ENCODE peak calls at places on chromosomes 16 and 17, in six cellular contexts. Z, P, D, E, K and M are unnamed samples.

GRCh38 chr17:4599505-4600281 is 15.4 kb downstream of the SMTNL2 start:
- DNase-seq in K (no peak), E (no peak), D (peak), P (no peak), Z (peak), M (no peak)

GRCh38 chr16:57007050-57007449 is 17.7 kb downstream of the NLRC5 start:
- DNase-seq in E (no peak), K (no peak), P (no peak), D (no peak), Z (no peak), M (no peak)

GRCh38 chr17:57085448-57086068 is 512 bp downstream of the AKAP1 start:
- DNase-seq in E (peak), Z (peak), D (peak), K (peak), P (peak), M (no peak)

GRCh38 chr17:50909765-50910661 is 43.9 kb upstream of the TOB1 start:
- DNase-seq in K (no peak), E (no peak), D (no peak), Z (no peak), P (no peak), M (no peak)

GRCh38 chr16:67431077-67431804 is at the start of gene HSD11B2:
- DNase-seq in E (no peak), K (peak), P (peak), D (no peak), Z (peak), M (peak)

GRCh38 chr16:55294947-55295346 is 29.1 kb upstream of the IRX6 start:
- DNase-seq in Z (no peak), P (no peak), E (no peak), K (no peak), D (peak), M (no peak)

GRCh38 chr16:6484931-6485330 is 847.7 kb upstream of the RBFOX1 start:
- DNase-seq in D (no peak), P (no peak), Z (no peak), K (no peak), E (no peak), M (no peak)

GRCh38 chr17:28675485-28675884 is 13.5 kb downstream of the SUPT6H start:
- DNase-seq in P (no peak), K (no peak), E (no peak), D (no peak), Z (no peak), M (no peak)

GRCh38 chr17:56108811-56109284 is 44.4 kb upstream of the ANKFN1 start:
- DNase-seq in E (no peak), K (no peak), P (no peak), Z (no peak), D (no peak), M (no peak)

GRCh38 chr17:32441886-32442285 is 2.4 kb upstream of the PSMD11 start:
- DNase-seq in P (no peak), E (no peak), K (no peak), D (no peak), Z (no peak), M (no peak)

GRCh38 chr17:31216053-31216751 is 80.8 kb downstream of the OMG start:
- DNase-seq in D (no peak), P (no peak), K (no peak), E (peak), Z (no peak), M (no peak)

GRCh38 chr16:89352091-89352681 is 134.7 kb downstream of the ZNF778 start:
- DNase-seq in K (peak), Z (no peak), P (no peak), D (no peak), E (no peak), M (no peak)

GRCh38 chr17:47807421-47807820 is 14.2 kb downstream of the OSBPL7 start:
- DNase-seq in E (no peak), D (no peak), K (no peak), P (peak), Z (no peak), M (no peak)

GRCh38 chr16:50826797-50827316 is 85.0 kb downstream of the CYLD start:
- DNase-seq in P (no peak), Z (no peak), K (no peak), E (no peak), D (no peak), M (no peak)

GRCh38 chr17:64223283-64223682 is 39.8 kb downstream of the TEX2 start:
- DNase-seq in Z (no peak), P (no peak), D (no peak), K (no peak), E (no peak), M (no peak)

GRCh38 chr17:18254888-18255649 is 3.5 kb downstream of the FLII start:
- DNase-seq in Z (no peak), P (no peak), E (no peak), D (no peak), K (no peak), M (no peak)

GRCh38 chr17:67902531-67903231 is 77.4 kb downstream of the BPTF start:
- DNase-seq in P (no peak), Z (no peak), D (no peak), E (no peak), K (no peak), M (no peak)

GRCh38 chr17:19237389-19238166 is 412 bp downstream of the EPN2 start:
- DNase-seq in E (no peak), K (peak), Z (peak), D (peak), P (peak), M (peak)

GRCh38 chr16:53043462-53043861 is 9.2 kb downstream of the CHD9NB start:
- DNase-seq in K (no peak), E (no peak), P (no peak), Z (no peak), D (peak), M (peak)

GRCh38 chr17:40015005-40015997 is at the start of gene CSF3:
- DNase-seq in Z (no peak), E (no peak), D (peak), P (peak), K (no peak), M (no peak)

GRCh38 chr17:7438050-7438614 is 1.2 kb upstream of the FGF11 start:
- DNase-seq in E (peak), P (peak), K (peak), D (peak), Z (peak), M (peak)

GRCh38 chr17:15264542-15264941 is 584 bp downstream of the PMP22 start:
- DNase-seq in D (peak), E (no peak), K (peak), Z (no peak), P (peak), M (peak)

GRCh38 chr16:29857133-29857760 is 5.8 kb downstream of the CDIPT start:
- DNase-seq in P (no peak), D (no peak), K (no peak), Z (no peak), E (no peak), M (no peak)

GRCh38 chr17:28907709-28908475 is 5.0 kb upstream of the DHRS13 start:
- DNase-seq in Z (no peak), P (no peak), E (no peak), D (no peak), K (no peak), M (no peak)

GRCh38 chr16:89828870-89829629 is 775 bp downstream of the SPIRE2 start:
- DNase-seq in P (no peak), Z (no peak), E (no peak), D (no peak), K (no peak), M (no peak)

GRCh38 chr16:21184834-21185233 is 26.4 kb downstream of the LDAF1 start:
- DNase-seq in P (no peak), Z (no peak), E (no peak), D (no peak), K (no peak), M (no peak)

GRCh38 chr16:50197582-50197981 is 44.5 kb downstream of the TENT4B start:
- DNase-seq in Z (no peak), K (no peak), P (no peak), D (no peak), E (peak), M (no peak)

GRCh38 chr16:55543470-55543869 is 23.0 kb upstream of the CAPNS2 start:
- DNase-seq in P (no peak), K (no peak), E (no peak), D (no peak), Z (no peak), M (no peak)

GRCh38 chr17:78442648-78443128 is 64.2 kb downstream of the PGS1 start:
- DNase-seq in Z (peak), P (peak), K (no peak), D (peak), E (no peak), M (no peak)

GRCh38 chr16:4180511-4180910 is 61.4 kb downstream of the SRL start:
- DNase-seq in D (no peak), K (no peak), E (no peak), Z (no peak), P (no peak), M (no peak)

GRCh38 chr16:12027091-12027490 is 50.6 kb downstream of the SNX29 start:
- DNase-seq in D (no peak), P (no peak), E (peak), K (no peak), Z (no peak), M (peak)

GRCh38 chr17:82698065-82698973 is at the start of gene RAB40B:
- DNase-seq in Z (peak), P (peak), D (peak), E (peak), K (peak), M (peak)

GRCh38 chr17:38578229-38578628 is 27.5 kb downstream of the SRCIN1 start:
- DNase-seq in K (no peak), P (no peak), E (no peak), D (no peak), Z (no peak), M (no peak)

GRCh38 chr17:63830904-63831491 is 3.5 kb upstream of the FTSJ3 start:
- DNase-seq in E (no peak), Z (no peak), D (no peak), K (no peak), P (no peak), M (no peak)

GRCh38 chr16:89829630-89830437 is 1.6 kb downstream of the SPIRE2 start:
- DNase-seq in Z (no peak), E (no peak), P (no peak), D (peak), K (no peak), M (no peak)

GRCh38 chr16:7532534-7532933 is 199.9 kb downstream of the RBFOX1 start:
- DNase-seq in E (no peak), K (no peak), D (no peak), Z (no peak), P (no peak), M (no peak)

GRCh38 chr17:2967515-2967914 is 95.9 kb downstream of the OR1D5 start:
- DNase-seq in Z (no peak), K (no peak), E (no peak), D (no peak), P (no peak), M (no peak)

GRCh38 chr17:42358434-42358833 is 29.8 kb downstream of the STAT3 start:
- DNase-seq in E (no peak), D (no peak), P (no peak), Z (no peak), K (no peak), M (no peak)

GRCh38 chr17:1511756-1512321 is 4.6 kb downstream of the INPP5K start:
- DNase-seq in Z (peak), P (peak), K (no peak), D (peak), E (no peak), M (peak)

GRCh38 chr16:3084969-3085670 is 14.0 kb downstream of the ZSCAN10 start:
- DNase-seq in D (no peak), E (no peak), K (no peak), Z (no peak), P (no peak), M (no peak)

GRCh38 chr16:3087836-3088235 is 11.3 kb downstream of the ZSCAN10 start:
- DNase-seq in E (no peak), P (no peak), Z (no peak), K (no peak), D (peak), M (no peak)

GRCh38 chr16:3085868-3086595 is 13.1 kb downstream of the ZSCAN10 start:
- DNase-seq in P (no peak), Z (no peak), K (no peak), E (no peak), D (no peak), M (no peak)

GRCh38 chr16:3087243-3087791 is 11.8 kb downstream of the ZSCAN10 start:
- DNase-seq in K (no peak), P (no peak), Z (no peak), E (no peak), D (peak), M (no peak)

GRCh38 chr16:3086596-3087242 is 12.4 kb downstream of the ZSCAN10 start:
- DNase-seq in E (no peak), D (no peak), P (no peak), K (no peak), Z (no peak), M (no peak)
- H3K27ac ChIP-seq in E (no peak), D (peak), P (peak), K (no peak), Z (peak), M (no peak)

DNA sequence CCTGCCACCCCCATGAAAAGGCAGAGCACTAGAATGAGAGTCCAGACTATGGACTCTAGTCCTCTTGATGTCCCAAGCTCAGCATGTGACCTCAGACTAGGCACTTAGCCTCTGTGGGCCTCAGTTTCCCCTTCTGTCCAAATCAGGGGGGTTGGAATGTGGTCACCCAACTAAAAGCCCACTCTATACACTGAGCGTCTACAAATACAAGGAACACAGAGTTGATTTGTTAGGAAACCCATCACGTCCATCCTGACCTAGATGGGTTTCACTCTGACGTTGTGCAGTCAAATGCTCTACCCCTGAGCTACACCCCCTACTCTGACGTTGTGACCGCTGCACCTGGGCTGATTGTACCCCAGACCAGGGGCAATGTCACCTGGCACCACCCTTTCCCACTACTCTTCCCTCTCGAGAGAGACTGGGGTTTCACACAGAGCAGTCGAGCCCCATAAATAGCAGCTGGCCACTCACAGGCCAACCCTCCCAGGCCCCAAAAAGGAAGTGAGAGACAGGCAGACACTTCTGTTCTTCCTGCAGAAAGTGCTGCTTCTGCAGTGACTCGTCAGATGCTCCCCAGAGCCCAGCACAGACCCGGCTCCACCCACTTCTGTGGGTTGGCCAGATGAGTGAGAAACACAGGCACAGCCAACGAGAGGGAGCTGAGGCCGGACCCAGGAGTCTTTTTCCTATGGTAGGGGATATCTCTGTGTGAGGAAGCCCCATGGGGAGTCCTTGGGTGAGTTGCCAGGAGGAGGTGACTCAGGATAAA is 16.1 kb upstream of the TNFRSF13B start:
- DNase-seq in Z (peak), K (no peak), P (peak), D (peak), E (peak), M (no peak)
- H3K27ac ChIP-seq in Z (no peak), K (no peak), P (peak), D (peak), E (peak), M (no peak)

DNA sequence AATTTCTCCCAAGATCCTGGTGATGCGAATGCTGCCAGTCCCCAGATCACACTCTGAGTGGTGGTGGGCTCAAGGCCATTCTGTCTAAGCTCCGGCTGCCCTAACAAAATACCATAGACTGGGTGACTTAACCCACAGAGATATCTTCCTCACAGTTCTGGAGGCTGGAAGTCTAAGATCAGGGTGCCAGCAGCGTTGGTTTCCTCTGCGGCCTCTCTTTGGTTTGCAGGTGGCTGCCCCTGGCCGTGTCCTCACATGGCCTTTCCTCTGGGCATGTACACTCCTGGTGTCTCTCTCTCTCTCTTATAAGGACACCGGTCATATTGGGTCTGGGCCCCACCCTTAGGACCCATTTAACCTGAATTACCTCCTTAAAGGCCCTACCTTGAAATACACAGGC is 89.9 kb downstream of the CRISPLD2 start:
- DNase-seq in E (no peak), D (no peak), K (no peak), Z (no peak), P (no peak), M (no peak)
- H3K27ac ChIP-seq in E (no peak), D (no peak), K (no peak), Z (no peak), P (no peak), M (peak)

GRCh38 chr17:49846938-49847712 is 744 bp downstream of the TAC4 start:
- DNase-seq in P (no peak), Z (no peak), D (no peak), E (no peak), K (no peak), M (no peak)

GRCh38 chr17:49849711-49850610 is 2.1 kb upstream of the TAC4 start:
- DNase-seq in Z (no peak), K (no peak), E (no peak), D (no peak), P (no peak), M (no peak)

GRCh38 chr17:49848019-49848473 is at the start of gene TAC4:
- DNase-seq in E (no peak), K (no peak), D (no peak), P (no peak), Z (no peak), M (no peak)

GRCh38 chr17:49850772-49851386 is 3.0 kb upstream of the TAC4 start:
- DNase-seq in E (no peak), K (peak), P (no peak), D (peak), Z (no peak), M (no peak)

GRCh38 chr17:49848739-49849138 is 870 bp upstream of the TAC4 start:
- DNase-seq in Z (no peak), P (no peak), K (no peak), E (no peak), D (no peak), M (no peak)
- H3K27ac ChIP-seq in Z (no peak), P (no peak), K (no peak), E (no peak), D (no peak), M (no peak)

GRCh38 chr16:1317479-1318267 is 8.2 kb downstream of the UBE2I start:
- DNase-seq in E (no peak), K (no peak), D (no peak), P (no peak), Z (no peak), M (no peak)
- H3K27ac ChIP-seq in E (no peak), K (no peak), D (no peak), P (no peak), Z (no peak), M (no peak)

GRCh38 chr17:202501-202951 is 21.1 kb upstream of the DOC2B start:
- DNase-seq in D (no peak), E (no peak), P (no peak), Z (no peak), K (peak), M (no peak)

GRCh38 chr17:200604-200985 is 19.1 kb upstream of the DOC2B start:
- DNase-seq in D (no peak), P (no peak), K (peak), E (no peak), Z (no peak), M (no peak)

GRCh38 chr17:199806-200603 is 18.6 kb upstream of the DOC2B start:
- DNase-seq in E (no peak), P (no peak), D (peak), Z (no peak), K (peak), M (no peak)

GRCh38 chr17:197352-197751 is 15.9 kb upstream of the DOC2B start:
- DNase-seq in Z (no peak), P (no peak), K (peak), E (no peak), D (no peak), M (no peak)

GRCh38 chr17:199195-199604 is 17.8 kb upstream of the DOC2B start:
- DNase-seq in K (peak), D (no peak), P (no peak), Z (no peak), E (no peak), M (no peak)
- H3K27ac ChIP-seq in K (no peak), D (peak), P (peak), Z (no peak), E (no peak), M (no peak)

GRCh38 chr16:87757841-87758426 is 7.9 kb downstream of the KLHDC4 start:
- DNase-seq in D (no peak), Z (no peak), P (no peak), E (no peak), K (no peak), M (no peak)
- H3K27ac ChIP-seq in D (no peak), Z (no peak), P (no peak), E (no peak), K (no peak), M (no peak)